ENCODE peak calls at places on chromosomes 2 and 18, in ten cellular contexts. One of them, this sample, is unnamed.

GRCh38 chr18:43812627-43813026 is 535.3 kb upstream of the SYT4 start:
- DNase-seq in T-cell: no peak
- DNase-seq in HTR-8/SVneo: no peak
- DNase-seq in NCI-H2081: no peak
- DNase-seq in endothelial cell: no peak
- DNase-seq in right cardiac atrium: no peak
- DNase-seq in T-helper 1 cell: no peak
- DNase-seq in T follicular helper cell: no peak
- DNase-seq in NCI-H446 treated with DMSO at 0.1 percent for 48 hours: no peak
- DNase-seq in upper lobe of right lung: no peak
- DNase-seq in this sample: no peak

GRCh38 chr18:80258640-80259039 is 11.3 kb upstream of the PARD6G start:
- DNase-seq in T follicular helper cell: no peak
- DNase-seq in endothelial cell: no peak
- DNase-seq in NCI-H2081: no peak
- DNase-seq in NCI-H446 treated with DMSO at 0.1 percent for 48 hours: no peak
- DNase-seq in T-helper 1 cell: no peak
- DNase-seq in T-cell: no peak
- DNase-seq in upper lobe of right lung: no peak
- DNase-seq in HTR-8/SVneo: no peak
- DNase-seq in right cardiac atrium: no peak
- DNase-seq in this sample: no peak

GRCh38 chr2:120686511-120687168 is 49.0 kb upstream of the GLI2 start:
- DNase-seq in NCI-H2081: no peak
- DNase-seq in endothelial cell: no peak
- DNase-seq in upper lobe of right lung: peak; percentile 28
- DNase-seq in right cardiac atrium: no peak
- DNase-seq in HTR-8/SVneo: no peak
- DNase-seq in T-cell: no peak
- DNase-seq in T follicular helper cell: no peak
- DNase-seq in T-helper 1 cell: no peak
- DNase-seq in NCI-H446 treated with DMSO at 0.1 percent for 48 hours: no peak
- DNase-seq in this sample: peak; percentile 67

GRCh38 chr2:85804583-85804982 is 50.8 kb downstream of the ATOH8 start:
- DNase-seq in upper lobe of right lung: no peak
- DNase-seq in endothelial cell: no peak
- DNase-seq in NCI-H446 treated with DMSO at 0.1 percent for 48 hours: no peak
- DNase-seq in T follicular helper cell: no peak
- DNase-seq in right cardiac atrium: no peak
- DNase-seq in T-cell: no peak
- DNase-seq in T-helper 1 cell: no peak
- DNase-seq in HTR-8/SVneo: peak; percentile 56
- DNase-seq in NCI-H2081: peak; percentile 23
- DNase-seq in this sample: peak; percentile 59

GRCh38 chr2:10157293-10157692 is 34.8 kb downstream of the RRM2 start:
- DNase-seq in T-helper 1 cell: no peak
- DNase-seq in T-cell: no peak
- DNase-seq in endothelial cell: no peak
- DNase-seq in upper lobe of right lung: no peak
- DNase-seq in HTR-8/SVneo: no peak
- DNase-seq in T follicular helper cell: no peak
- DNase-seq in right cardiac atrium: no peak
- DNase-seq in NCI-H2081: no peak
- DNase-seq in NCI-H446 treated with DMSO at 0.1 percent for 48 hours: no peak
- DNase-seq in this sample: no peak

GRCh38 chr2:218259099-218259921 is 1.5 kb upstream of the GPBAR1 start:
- DNase-seq in upper lobe of right lung: no peak
- DNase-seq in HTR-8/SVneo: no peak
- DNase-seq in T-cell: no peak
- DNase-seq in T follicular helper cell: no peak
- DNase-seq in right cardiac atrium: peak; percentile 87
- DNase-seq in NCI-H446 treated with DMSO at 0.1 percent for 48 hours: no peak
- DNase-seq in NCI-H2081: no peak
- DNase-seq in endothelial cell: no peak
- DNase-seq in T-helper 1 cell: no peak
- DNase-seq in this sample: peak; percentile 86

GRCh38 chr18:10318686-10318960 is 135.8 kb upstream of the APCDD1 start:
- DNase-seq in NCI-H2081: no peak
- DNase-seq in HTR-8/SVneo: no peak
- DNase-seq in right cardiac atrium: no peak
- DNase-seq in upper lobe of right lung: no peak
- DNase-seq in endothelial cell: no peak
- DNase-seq in T-helper 1 cell: no peak
- DNase-seq in NCI-H446 treated with DMSO at 0.1 percent for 48 hours: no peak
- DNase-seq in T follicular helper cell: no peak
- DNase-seq in T-cell: no peak
- DNase-seq in this sample: no peak

GRCh38 chr18:12639990-12640880 is 17.7 kb downstream of the SPIRE1 start:
- DNase-seq in NCI-H2081: no peak
- DNase-seq in right cardiac atrium: no peak
- DNase-seq in NCI-H446 treated with DMSO at 0.1 percent for 48 hours: no peak
- DNase-seq in T-cell: no peak
- DNase-seq in upper lobe of right lung: no peak
- DNase-seq in HTR-8/SVneo: no peak
- DNase-seq in endothelial cell: no peak
- DNase-seq in T follicular helper cell: no peak
- DNase-seq in T-helper 1 cell: no peak
- DNase-seq in this sample: peak; percentile 14

GRCh38 chr2:171819453-171819852 is 74.6 kb downstream of the SLC25A12 start:
- DNase-seq in NCI-H446 treated with DMSO at 0.1 percent for 48 hours: no peak
- DNase-seq in T-helper 1 cell: no peak
- DNase-seq in upper lobe of right lung: no peak
- DNase-seq in endothelial cell: no peak
- DNase-seq in NCI-H2081: no peak
- DNase-seq in T follicular helper cell: no peak
- DNase-seq in HTR-8/SVneo: no peak
- DNase-seq in T-cell: no peak
- DNase-seq in right cardiac atrium: no peak
- DNase-seq in this sample: no peak

This sample was measured in trophoblast cell.